ENCODE peak calls at places on chromosomes 16 and 17, in seven cellular contexts. F is lung; A is activated naive CD4-positive, alpha-beta T cell; X is AG04450; M is transverse colon; I is T-helper 2 cell; L is SK-N-DZ. B is an unnamed sample.

GRCh38 chr16:83940630-83941378 is 12.2 kb upstream of the OSGIN1 start:
- DNase-seq in I (no peak), L (peak), F (no peak), X (no peak), M (no peak), A (no peak), B (no peak)

GRCh38 chr17:21528031-21528684 is 152.0 kb downstream of the KCNJ12 start:
- DNase-seq in I (no peak), F (no peak), X (no peak), M (no peak), A (no peak), L (no peak), B (no peak)

GRCh38 chr17:4560837-4561241 is 462 bp upstream of the GGT6 start:
- DNase-seq in A (no peak), I (no peak), L (no peak), X (no peak), F (no peak), M (peak), B (no peak)

GRCh38 chr16:4409081-4409932 is 7.1 kb downstream of the CORO7 start:
- DNase-seq in X (no peak), L (no peak), A (no peak), F (no peak), I (no peak), M (no peak), B (no peak)

GRCh38 chr16:88626646-88627045 is 11.7 kb upstream of the IL17C start:
- DNase-seq in A (no peak), M (no peak), I (no peak), X (no peak), F (no peak), L (no peak), B (no peak)

GRCh38 chr17:46722662-46723285 is 95.7 kb downstream of the WNT3 start:
- DNase-seq in A (no peak), X (no peak), I (no peak), M (no peak), L (no peak), F (no peak), B (no peak)

GRCh38 chr17:64054304-64054703 is 33.9 kb upstream of the ICAM2 start:
- DNase-seq in L (no peak), I (no peak), M (no peak), A (no peak), F (no peak), X (no peak), B (no peak)

GRCh38 chr17:3973498-3974137 is 9.4 kb upstream of the ATP2A3 start:
- DNase-seq in X (no peak), L (no peak), F (no peak), M (no peak), I (no peak), A (no peak), B (no peak)

GRCh38 chr16:27398894-27399853 is 2.8 kb upstream of the IL21R start:
- DNase-seq in I (no peak), X (no peak), M (no peak), F (no peak), L (no peak), A (no peak), B (no peak)

GRCh38 chr17:32946375-32947135 is 18.6 kb downstream of the TMEM98 start:
- DNase-seq in L (no peak), M (no peak), A (no peak), I (no peak), X (no peak), F (no peak), B (no peak)

GRCh38 chr17:67496286-67496685 is 119.2 kb downstream of the PITPNC1 start:
- DNase-seq in A (no peak), X (no peak), M (no peak), F (no peak), I (no peak), L (no peak), B (no peak)

GRCh38 chr16:9092963-9093477 is 1.6 kb downstream of the HAPSTR1 start:
- DNase-seq in A (peak), M (peak), X (no peak), I (peak), L (peak), F (peak), B (no peak)

GRCh38 chr17:7238418-7239090 is 703 bp downstream of the PHF23 start:
- DNase-seq in L (no peak), A (peak), X (no peak), M (no peak), I (peak), F (no peak), B (no peak)

GRCh38 chr17:78107976-78108725 is 20.4 kb downstream of the TMC6 start:
- DNase-seq in L (no peak), X (no peak), I (no peak), F (no peak), A (no peak), M (peak), B (no peak)

GRCh38 chr16:2036200-2036966 is 9.7 kb downstream of the NHERF2 start:
- DNase-seq in A (no peak), I (no peak), L (no peak), F (no peak), M (no peak), X (no peak), B (no peak)

GRCh38 chr17:7294614-7295153 is at the start of gene YBX2:
- DNase-seq in M (peak), L (peak), A (peak), I (peak), F (no peak), X (no peak), B (peak)

GRCh38 chr17:7992924-7993323 is 9.5 kb upstream of the GUCY2D start:
- DNase-seq in L (no peak), I (no peak), X (no peak), M (no peak), A (no peak), F (no peak), B (no peak)

GRCh38 chr16:12211870-12212690 is 235.5 kb downstream of the SNX29 start:
- DNase-seq in M (no peak), F (no peak), X (no peak), I (no peak), A (no peak), L (no peak), B (no peak)

GRCh38 chr17:5364156-5364555 is 55.3 kb downstream of the NUP88 start:
- DNase-seq in F (no peak), A (no peak), L (no peak), I (no peak), X (peak), M (no peak), B (no peak)

GRCh38 chr17:40617678-40618240 is 29.9 kb downstream of the SMARCE1 start:
- DNase-seq in A (no peak), M (no peak), L (peak), X (no peak), I (no peak), F (no peak), B (no peak)

GRCh38 chr17:19017804-19018599 is 13.4 kb upstream of the FAM83G start:
- DNase-seq in F (no peak), I (no peak), A (no peak), M (peak), X (no peak), L (no peak), B (no peak)

GRCh38 chr17:41446806-41447205 is 6.0 kb upstream of the KRT38 start:
- DNase-seq in F (no peak), X (no peak), M (no peak), A (no peak), L (no peak), I (no peak), B (no peak)

GRCh38 chr16:55662641-55663040 is 6.9 kb downstream of the SLC6A2 start:
- DNase-seq in X (no peak), I (no peak), F (no peak), M (no peak), L (peak), A (no peak), B (no peak)

GRCh38 chr16:66728804-66729203 is 22.6 kb downstream of the DYNC1LI2 start:
- DNase-seq in M (no peak), L (no peak), F (no peak), I (no peak), X (no peak), A (no peak), B (no peak)

GRCh38 chr17:37360632-37361031 is 15.2 kb upstream of the C17orf78 start:
- DNase-seq in I (no peak), F (no peak), M (no peak), L (no peak), A (no peak), X (no peak), B (no peak)

GRCh38 chr16:963913-964695 is 6.7 kb downstream of the LMF1 start:
- DNase-seq in F (no peak), X (no peak), I (no peak), L (no peak), M (peak), A (no peak), B (no peak)

GRCh38 chr17:73667184-73667959 is 23.1 kb upstream of the SDK2 start:
- DNase-seq in L (no peak), X (no peak), F (peak), I (no peak), M (no peak), A (no peak), B (no peak)

GRCh38 chr16:64627288-64627687 is 494.6 kb downstream of the CDH11 start:
- DNase-seq in L (no peak), A (no peak), M (no peak), X (no peak), I (no peak), F (no peak), B (no peak)

GRCh38 chr17:76056882-76057281 is 15.4 kb downstream of the SRP68 start:
- DNase-seq in F (no peak), I (no peak), A (no peak), L (no peak), M (no peak), X (no peak), B (no peak)

GRCh38 chr17:46154151-46154816 is 38.9 kb downstream of the KANSL1 start:
- DNase-seq in I (no peak), L (no peak), X (no peak), A (no peak), F (no peak), M (no peak), B (no peak)

B was measured in NT2/D1.